ENCODE peak calls at places on chromosomes 6 and 20, in four cellular contexts. H, U, F and M are unnamed samples.

GRCh38 chr6:143234686-143235085 is 174.0 kb downstream of the AIG1 start:
- DNase-seq in H (no peak), F (no peak), U (no peak), M (no peak)

GRCh38 chr6:131381052-131381451 is 192.0 kb upstream of the ARG1 start:
- DNase-seq in H (no peak), F (no peak), U (no peak), M (no peak)

GRCh38 chr20:23449400-23449799 is 3.3 kb downstream of the CST11 start:
- DNase-seq in U (no peak), F (no peak), H (no peak), M (no peak)

GRCh38 chr6:167122827-167123657 is at the start of gene CCR6:
- DNase-seq in F (no peak), U (no peak), H (no peak), M (no peak)

GRCh38 chr6:125957845-125958244 is 1.3 kb downstream of the HINT3 start:
- DNase-seq in H (no peak), F (no peak), U (peak; percentile 59), M (no peak)

GRCh38 chr6:130018830-130019795 is 732 bp downstream of the L3MBTL3 start:
- DNase-seq in F (no peak), H (peak; percentile 87), U (peak; percentile 31), M (peak; percentile 71)

GRCh38 chr20:11651647-11652046 is 266.0 kb upstream of the BTBD3 start:
- DNase-seq in U (no peak), F (no peak), H (no peak), M (no peak)

GRCh38 chr20:48339147-48339985 is 488.4 kb downstream of the PREX1 start:
- DNase-seq in H (no peak), F (no peak), U (no peak), M (no peak)

GRCh38 chr6:144401736-144402733 is 116.9 kb downstream of the UTRN start:
- DNase-seq in F (no peak), U (no peak), H (no peak), M (no peak)

GRCh38 chr6:2237001-2237400 is 8.4 kb downstream of the GMDS start:
- DNase-seq in H (no peak), F (no peak), U (no peak), M (no peak)

GRCh38 chr6:33168624-33169023 is 23.6 kb downstream of the COL11A2 start:
- DNase-seq in F (no peak), H (no peak), U (no peak), M (no peak)

GRCh38 chr20:56361888-56362287 is 3.1 kb downstream of the FAM210B start:
- DNase-seq in H (no peak), F (no peak), U (no peak), M (no peak)

GRCh38 chr6:131014080-131014776 is 48.8 kb downstream of the EPB41L2 start:
- DNase-seq in F (no peak), U (no peak), H (no peak), M (no peak)

GRCh38 chr6:2999621-3000455 is at the start of gene NQO2:
- DNase-seq in F (peak; percentile 74), H (peak; percentile 88), U (peak; percentile 92), M (peak; percentile 100)

GRCh38 chr6:122717350-122717749 is 62.2 kb upstream of the FABP7 start:
- DNase-seq in H (no peak), F (no peak), U (no peak), M (peak; percentile 58)

GRCh38 chr6:33667776-33668175 is 43.7 kb downstream of the UQCC2 start:
- DNase-seq in H (no peak), U (no peak), F (no peak), M (no peak)

GRCh38 chr6:167296902-167297301 is 5.8 kb downstream of the UNC93A start:
- DNase-seq in U (no peak), H (no peak), F (no peak), M (no peak)

GRCh38 chr6:87945181-87945580 is 102.5 kb upstream of the SPACA1 start:
- DNase-seq in U (no peak), F (no peak), H (peak; percentile 75), M (no peak)

GRCh38 chr6:57135885-57136284 is 36.2 kb upstream of the BAG2 start:
- DNase-seq in U (no peak), H (no peak), F (no peak), M (no peak)

GRCh38 chr6:7820288-7820835 is 90.2 kb downstream of the TXNDC5 start:
- DNase-seq in U (no peak), F (no peak), H (no peak), M (no peak)

GRCh38 chr6:11368264-11368663 is 135.8 kb upstream of the NEDD9 start:
- DNase-seq in U (no peak), F (no peak), H (no peak), M (no peak)

GRCh38 chr6:167781066-167781767 is 45.5 kb upstream of the AFDN start:
- DNase-seq in F (no peak), H (no peak), U (peak; percentile 12), M (no peak)

GRCh38 chr6:4776967-4777925 is 1.0 kb downstream of the CDYL start:
- DNase-seq in F (no peak), H (peak; percentile 36), U (no peak), M (no peak)

GRCh38 chr20:61661025-61661424 is 404.7 kb downstream of the TAF4 start:
- DNase-seq in F (no peak), H (no peak), U (no peak), M (no peak)

GRCh38 chr6:6875818-6876470 is 231.8 kb upstream of the RREB1 start:
- DNase-seq in U (peak; percentile 67), F (no peak), H (no peak), M (no peak)

GRCh38 chr6:28505733-28506132 is 9.9 kb downstream of the GPX6 start:
- DNase-seq in H (no peak), U (no peak), F (no peak), M (no peak)

GRCh38 chr6:108635505-108636226 is 74.9 kb downstream of the FOXO3 start:
- DNase-seq in H (no peak), F (peak; percentile 10), U (no peak), M (peak; percentile 52)

GRCh38 chr20:49281059-49281912 is 3.4 kb upstream of the ZNFX1 start:
- DNase-seq in H (no peak), U (peak; percentile 73), F (no peak), M (no peak)

GRCh38 chr20:32535316-32535952 is 49.7 kb downstream of the NOL4L start:
- DNase-seq in U (no peak), H (peak; percentile 59), F (no peak), M (no peak)

GRCh38 chr6:33161354-33162320 is 30.6 kb downstream of the COL11A2 start:
- DNase-seq in U (peak; percentile 76), F (peak; percentile 60), H (peak; percentile 90), M (peak; percentile 92)

GRCh38 chr20:8858181-8858794 is 210.6 kb upstream of the PLCB4 start:
- DNase-seq in U (no peak), H (no peak), F (no peak), M (no peak)

GRCh38 chr6:145875496-145876244 is 61.1 kb upstream of the FBXO30 start:
- DNase-seq in U (no peak), F (no peak), H (no peak), M (no peak)

GRCh38 chr20:4076671-4077070 is 61.3 kb upstream of the RNF24 start:
- DNase-seq in H (no peak), U (no peak), F (no peak), M (no peak)

GRCh38 chr6:30814137-30815084 is 69.9 kb upstream of the DDR1 start:
- DNase-seq in U (peak; percentile 84), H (no peak), F (peak; percentile 49), M (no peak)

GRCh38 chr6:150079604-150080003 is 10.7 kb upstream of the ULBP3 start:
- DNase-seq in F (no peak), H (no peak), U (no peak), M (no peak)

GRCh38 chr6:81565071-81565470 is 187.4 kb downstream of the TENT5A start:
- DNase-seq in H (no peak), U (no peak), F (no peak), M (no peak)

GRCh38 chr6:158772851-158773371 is 46.3 kb downstream of the EZR start:
- DNase-seq in U (peak; percentile 89), F (no peak), H (no peak), M (no peak)

GRCh38 chr20:32894711-32895355 is 36.1 kb downstream of the EFCAB8 start:
- DNase-seq in H (no peak), F (no peak), U (no peak), M (no peak)

GRCh38 chr6:165962361-165962760 is 205.3 kb downstream of the TBXT start:
- DNase-seq in F (no peak), U (no peak), H (no peak), M (no peak)